ENCODE peak calls at places on chromosomes 11 and 22, in eight cellular contexts. O is NAMALWA; J is left ventricle myocardium inferior; M is Calu3; H is effector CD4-positive, alpha-beta T cell; A is stimulated activated CD4-positive, alpha-beta T cell treated with anti-CD3 and anti-CD28 coated beads, Interleukin-2, amount 100 ng/mL, for 48 hours; R is cardiac muscle cell; N is CD8-positive, alpha-beta memory T cell. X is an unnamed sample.

GRCh38 chr11:59706518-59707285 is 6.9 kb downstream of the OR10V1 start:
- DNase-seq in O (no peak), R (peak; percentile 76), M (peak; percentile 38), N (no peak), A (no peak), J (no peak), H (no peak), X (no peak)

GRCh38 chr11:131744847-131745246 is 374.4 kb downstream of the NTM start:
- DNase-seq in N (no peak), J (no peak), A (no peak), H (no peak), R (no peak), M (no peak), O (no peak), X (no peak)

GRCh38 chr11:27673979-27674663 is 26.1 kb downstream of the BDNF start:
- DNase-seq in N (no peak), O (no peak), J (no peak), H (no peak), R (no peak), M (no peak), A (no peak), X (no peak)

GRCh38 chr22:29470159-29470855 is 9.7 kb upstream of the NEFH start:
- DNase-seq in A (peak; percentile 90), O (peak; percentile 58), N (peak; percentile 58), M (peak; percentile 92), J (peak; percentile 33), R (peak; percentile 70), H (peak; percentile 45), X (peak; percentile 72)

GRCh38 chr11:3087821-3088800 is 30.9 kb upstream of the CARS1 start:
- DNase-seq in A (no peak), J (no peak), H (no peak), O (no peak), M (no peak), N (no peak), R (no peak), X (no peak)

GRCh38 chr11:72398058-72398758 is 36.1 kb downstream of the CLPB start:
- DNase-seq in O (no peak), N (no peak), A (no peak), M (no peak), J (no peak), R (no peak), H (no peak), X (no peak)

GRCh38 chr11:111086058-111086457 is 159.5 kb upstream of the POU2AF2 start:
- DNase-seq in O (no peak), H (no peak), N (no peak), J (no peak), R (no peak), M (no peak), A (no peak), X (no peak)

GRCh38 chr11:88404363-88404762 is 66.8 kb upstream of the CTSC start:
- DNase-seq in N (no peak), J (no peak), H (no peak), O (no peak), R (no peak), A (no peak), M (no peak), X (no peak)

GRCh38 chr11:134181707-134182106 is 42.1 kb downstream of the NCAPD3 start:
- DNase-seq in H (no peak), R (no peak), J (no peak), M (no peak), A (no peak), O (no peak), N (no peak), X (no peak)

GRCh38 chr22:32532819-32533128 is 58.2 kb downstream of the FBXO7 start:
- DNase-seq in J (no peak), O (no peak), R (no peak), H (no peak), M (no peak), N (no peak), A (no peak), X (no peak)

GRCh38 chr11:1727861-1728260 is 22.5 kb downstream of the IFITM10 start:
- DNase-seq in H (no peak), N (no peak), A (no peak), R (no peak), M (no peak), J (no peak), O (no peak), X (no peak)

GRCh38 chr11:16912607-16913006 is 101.6 kb downstream of the PLEKHA7 start:
- DNase-seq in J (no peak), R (no peak), M (peak; percentile 31), N (no peak), A (no peak), H (no peak), O (no peak), X (no peak)

GRCh38 chr11:66323684-66324083 is 6.8 kb upstream of the CD248 start:
- DNase-seq in A (no peak), R (no peak), M (no peak), O (no peak), H (no peak), N (no peak), J (no peak), X (peak; percentile 10)

X was measured in right cardiac atrium.